ENCODE peak calls at places on chromosome 16, in four cellular contexts. One of them, this sample, is unnamed.

GRCh38 chr16:20774703-20775362 is 11.0 kb downstream of the ACSM3 start:
- DNase-seq in RWPE1: peak; percentile 57
- DNase-seq in astrocyte: peak; percentile 25
- DNase-seq in lung: peak; percentile 84
- DNase-seq in this sample: peak; percentile 86

GRCh38 chr16:61611847-61612491 is 424.3 kb downstream of the CDH8 start:
- DNase-seq in RWPE1: no peak
- DNase-seq in lung: no peak
- DNase-seq in astrocyte: no peak
- DNase-seq in this sample: no peak

GRCh38 chr16:85265789-85266188 is 153.5 kb upstream of the CIBAR2 start:
- DNase-seq in lung: no peak
- DNase-seq in astrocyte: no peak
- DNase-seq in RWPE1: no peak
- DNase-seq in this sample: no peak

GRCh38 chr16:20866161-20866772 is 33.9 kb downstream of the DCUN1D3 start:
- DNase-seq in astrocyte: peak; percentile 87
- DNase-seq in lung: no peak
- DNase-seq in RWPE1: peak; percentile 88
- DNase-seq in this sample: peak; percentile 38

GRCh38 chr16:53523971-53524548 is 21.1 kb upstream of the AKTIP start:
- DNase-seq in RWPE1: no peak
- DNase-seq in lung: no peak
- DNase-seq in astrocyte: no peak
- DNase-seq in this sample: peak; percentile 62

GRCh38 chr16:86215979-86216585 is 294.2 kb upstream of the FOXF1 start:
- DNase-seq in astrocyte: no peak
- DNase-seq in lung: no peak
- DNase-seq in RWPE1: no peak
- DNase-seq in this sample: no peak

GRCh38 chr16:28264656-28265055 is 27.7 kb upstream of the SBK1 start:
- DNase-seq in lung: peak; percentile 52
- DNase-seq in astrocyte: no peak
- DNase-seq in RWPE1: peak; percentile 15
- DNase-seq in this sample: no peak

GRCh38 chr16:50469121-50469743 is 79.0 kb upstream of the NKD1 start:
- DNase-seq in RWPE1: no peak
- DNase-seq in astrocyte: no peak
- DNase-seq in lung: no peak
- DNase-seq in this sample: no peak

GRCh38 chr16:64989050-64989449 is 132.8 kb downstream of the CDH11 start:
- DNase-seq in lung: no peak
- DNase-seq in RWPE1: no peak
- DNase-seq in astrocyte: no peak
- DNase-seq in this sample: no peak

GRCh38 chr16:2038359-2039285 is 9.0 kb downstream of the NTHL1 start:
- DNase-seq in RWPE1: no peak
- DNase-seq in lung: no peak
- DNase-seq in astrocyte: no peak
- DNase-seq in this sample: no peak
- H3K27ac ChIP-seq in RWPE1: peak overlapping the region; percentile 78
- H3K27ac ChIP-seq in lung: peak overlapping the region; percentile 70
- H3K27ac ChIP-seq in astrocyte: peak overlapping the region; percentile 41
- H3K27ac ChIP-seq in this sample: peak overlapping the region; percentile 39

DNA sequence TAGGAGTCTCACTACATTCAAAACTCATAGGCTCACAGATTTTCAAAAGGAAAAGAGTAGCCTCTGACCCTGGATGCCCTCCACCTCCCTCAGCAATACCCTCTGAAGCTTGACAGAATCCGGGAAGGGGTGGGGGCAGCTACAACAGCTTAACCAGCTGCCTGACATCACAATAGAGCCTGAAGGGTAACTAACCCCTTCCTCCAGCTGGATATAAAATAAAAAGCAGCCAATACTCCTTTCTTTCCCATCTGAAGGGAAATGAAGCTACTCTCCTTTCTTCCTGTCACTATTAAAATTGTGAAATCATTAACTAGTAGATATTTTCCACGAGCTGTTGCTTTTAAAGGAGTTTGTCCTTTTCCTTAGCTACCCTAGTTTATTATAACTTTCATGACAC is 24.0 kb downstream of the USP31 start:
- DNase-seq in lung: no peak
- DNase-seq in astrocyte: no peak
- DNase-seq in RWPE1: no peak
- DNase-seq in this sample: no peak
- H3K27ac ChIP-seq in lung: peak overlapping the region; percentile 72
- H3K27ac ChIP-seq in astrocyte: no peak overlapping the region
- H3K27ac ChIP-seq in RWPE1: no peak overlapping the region
- H3K27ac ChIP-seq in this sample: no peak overlapping the region

GRCh38 chr16:2973605-2974318 is 4.6 kb downstream of the PAQR4 start:
- DNase-seq in lung: no peak
- DNase-seq in RWPE1: no peak
- DNase-seq in astrocyte: no peak
- DNase-seq in this sample: no peak
- H3K27ac ChIP-seq in lung: no peak overlapping the region
- H3K27ac ChIP-seq in RWPE1: peak overlapping the region; percentile 84
- H3K27ac ChIP-seq in astrocyte: no peak overlapping the region
- H3K27ac ChIP-seq in this sample: no peak overlapping the region

DNA sequence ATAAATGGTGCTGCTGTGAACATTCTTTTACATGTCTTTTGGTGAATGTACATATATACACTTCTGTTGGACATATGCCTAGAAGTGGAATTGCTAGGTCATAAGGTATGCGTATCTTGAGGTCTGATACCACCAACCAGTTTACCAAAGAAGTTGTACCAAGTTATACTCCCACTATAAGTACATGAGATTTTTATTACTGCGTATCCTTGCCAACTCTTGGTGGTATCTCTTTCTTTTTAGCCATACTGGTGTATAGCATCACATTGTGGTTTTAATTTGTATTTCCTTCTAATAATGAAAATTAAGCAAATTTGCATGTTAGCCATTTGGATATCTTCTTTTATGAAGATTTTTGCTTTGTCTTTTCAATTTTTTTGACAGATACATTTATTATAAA is 80.5 kb downstream of the ATF7IP2 start:
- DNase-seq in RWPE1: no peak
- DNase-seq in astrocyte: no peak
- DNase-seq in lung: no peak
- DNase-seq in this sample: no peak
- H3K27ac ChIP-seq in RWPE1: no peak overlapping the region
- H3K27ac ChIP-seq in astrocyte: no peak overlapping the region
- H3K27ac ChIP-seq in lung: no peak overlapping the region
- H3K27ac ChIP-seq in this sample: no peak overlapping the region

GRCh38 chr16:81591538-81591870 is 146.9 kb downstream of the CMIP start:
- DNase-seq in astrocyte: no peak
- DNase-seq in RWPE1: no peak
- DNase-seq in lung: no peak
- DNase-seq in this sample: no peak

GRCh38 chr16:81589975-81590650 is 145.5 kb downstream of the CMIP start:
- DNase-seq in RWPE1: no peak
- DNase-seq in lung: no peak
- DNase-seq in astrocyte: no peak
- DNase-seq in this sample: no peak

GRCh38 chr16:81592353-81592866 is 147.8 kb downstream of the CMIP start:
- DNase-seq in lung: no peak
- DNase-seq in RWPE1: no peak
- DNase-seq in astrocyte: no peak
- DNase-seq in this sample: no peak

GRCh38 chr16:81588326-81589081 is 143.9 kb downstream of the CMIP start:
- DNase-seq in astrocyte: no peak
- DNase-seq in lung: no peak
- DNase-seq in RWPE1: no peak
- DNase-seq in this sample: no peak

DNA sequence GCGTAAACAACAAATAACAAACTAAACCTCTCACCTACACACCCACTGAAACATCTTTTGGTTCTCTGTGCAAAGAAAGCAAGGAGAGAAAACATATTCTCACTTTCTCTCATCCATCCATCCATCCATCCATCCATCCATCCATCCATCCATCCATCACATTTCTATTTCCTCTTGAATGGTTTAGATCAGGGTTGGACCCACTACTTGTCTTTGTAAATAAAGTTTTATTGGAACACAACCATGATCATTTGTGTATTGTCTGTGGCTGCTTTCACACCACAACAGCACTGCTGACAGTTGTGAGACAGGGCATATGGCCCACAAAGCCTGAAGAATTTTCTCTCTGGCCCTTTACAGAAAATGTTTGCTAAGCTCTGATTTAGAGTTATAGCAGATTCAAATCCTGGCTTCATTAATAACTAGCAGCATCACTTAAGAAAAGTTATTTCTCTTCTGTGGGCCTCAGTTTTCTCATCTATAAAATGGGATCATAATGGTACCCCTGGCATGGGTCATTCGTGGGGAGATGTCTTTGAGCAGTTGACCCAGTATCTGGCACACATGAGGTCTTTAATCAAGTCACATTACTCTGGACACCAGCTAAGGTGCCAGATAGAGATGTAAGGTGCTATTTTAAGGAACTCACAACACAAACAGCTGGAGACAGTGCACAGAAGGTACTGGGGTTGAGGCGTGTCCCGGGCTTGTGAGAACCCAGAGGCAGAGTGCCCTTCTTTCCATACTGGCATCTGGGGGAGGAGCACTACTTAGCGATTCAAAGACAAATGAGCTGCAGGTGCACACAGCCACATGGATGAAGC is 146.3 kb downstream of the CMIP start:
- DNase-seq in astrocyte: no peak
- DNase-seq in RWPE1: no peak
- DNase-seq in lung: no peak
- DNase-seq in this sample: no peak
- H3K27ac ChIP-seq in astrocyte: no peak overlapping the region
- H3K27ac ChIP-seq in RWPE1: peak overlapping the region; percentile 32
- H3K27ac ChIP-seq in lung: no peak overlapping the region
- H3K27ac ChIP-seq in this sample: no peak overlapping the region

GRCh38 chr16:57001026-57001669 is 11.8 kb downstream of the NLRC5 start:
- DNase-seq in astrocyte: no peak
- DNase-seq in lung: no peak
- DNase-seq in RWPE1: no peak
- DNase-seq in this sample: no peak
- H3K27ac ChIP-seq in astrocyte: peak overlapping the region; percentile 99
- H3K27ac ChIP-seq in lung: peak overlapping the region; percentile 94
- H3K27ac ChIP-seq in RWPE1: peak overlapping the region; percentile 51
- H3K27ac ChIP-seq in this sample: no peak overlapping the region

GRCh38 chr16:11056090-11056988 is 112.0 kb downstream of the CLEC16A start:
- DNase-seq in RWPE1: no peak
- DNase-seq in astrocyte: no peak
- DNase-seq in lung: no peak
- DNase-seq in this sample: no peak

GRCh38 chr16:11057696-11058345 is 113.5 kb downstream of the CLEC16A start:
- DNase-seq in lung: no peak
- DNase-seq in astrocyte: no peak
- DNase-seq in RWPE1: no peak
- DNase-seq in this sample: no peak

GRCh38 chr16:11059588-11059987 is 115.2 kb downstream of the CLEC16A start:
- DNase-seq in astrocyte: no peak
- DNase-seq in lung: no peak
- DNase-seq in RWPE1: no peak
- DNase-seq in this sample: no peak

GRCh38 chr16:11058820-11059219 is 114.5 kb downstream of the CLEC16A start:
- DNase-seq in astrocyte: no peak
- DNase-seq in lung: peak; percentile 70
- DNase-seq in RWPE1: no peak
- DNase-seq in this sample: no peak

DNA sequence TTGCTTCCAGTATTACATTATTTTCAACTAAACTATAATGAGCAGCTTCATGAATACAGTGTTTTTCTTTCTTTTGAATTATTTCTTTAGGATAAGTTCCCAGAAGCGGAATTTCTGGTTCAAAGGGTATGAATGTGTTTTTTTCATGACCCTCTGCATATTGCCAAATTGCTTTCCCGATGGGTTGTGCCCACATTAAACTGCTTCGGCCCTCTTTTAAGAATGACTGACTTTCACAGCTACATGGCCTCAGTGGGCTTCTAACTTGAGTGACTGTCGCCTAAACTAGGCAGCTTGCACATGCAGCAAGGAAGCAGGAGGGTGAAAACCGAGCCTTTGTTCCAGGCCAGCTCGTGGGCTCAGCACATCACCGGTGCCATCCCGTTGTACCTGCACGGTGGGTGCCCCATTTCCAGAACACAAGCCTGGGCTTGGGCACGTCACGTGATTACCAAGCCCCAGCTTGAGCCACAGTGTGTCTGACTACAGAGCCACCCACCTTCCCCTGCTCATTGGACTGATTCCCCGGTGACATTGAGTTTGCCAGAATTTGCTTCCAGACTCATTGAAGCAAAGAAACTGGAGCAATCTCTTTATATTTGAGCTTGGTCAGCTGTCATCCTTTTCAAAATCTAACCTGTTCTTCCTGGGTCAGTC is 112.8 kb downstream of the CLEC16A start:
- DNase-seq in RWPE1: no peak
- DNase-seq in astrocyte: no peak
- DNase-seq in lung: no peak
- DNase-seq in this sample: no peak
- H3K27ac ChIP-seq in RWPE1: peak overlapping the region; percentile 38
- H3K27ac ChIP-seq in astrocyte: no peak overlapping the region
- H3K27ac ChIP-seq in lung: no peak overlapping the region
- H3K27ac ChIP-seq in this sample: no peak overlapping the region

GRCh38 chr16:66964049-66964448 is 3.0 kb downstream of the CES3 start:
- DNase-seq in lung: no peak
- DNase-seq in RWPE1: no peak
- DNase-seq in astrocyte: no peak
- DNase-seq in this sample: no peak
- H3K27ac ChIP-seq in lung: no peak overlapping the region
- H3K27ac ChIP-seq in RWPE1: no peak overlapping the region
- H3K27ac ChIP-seq in astrocyte: no peak overlapping the region
- H3K27ac ChIP-seq in this sample: no peak overlapping the region

DNA sequence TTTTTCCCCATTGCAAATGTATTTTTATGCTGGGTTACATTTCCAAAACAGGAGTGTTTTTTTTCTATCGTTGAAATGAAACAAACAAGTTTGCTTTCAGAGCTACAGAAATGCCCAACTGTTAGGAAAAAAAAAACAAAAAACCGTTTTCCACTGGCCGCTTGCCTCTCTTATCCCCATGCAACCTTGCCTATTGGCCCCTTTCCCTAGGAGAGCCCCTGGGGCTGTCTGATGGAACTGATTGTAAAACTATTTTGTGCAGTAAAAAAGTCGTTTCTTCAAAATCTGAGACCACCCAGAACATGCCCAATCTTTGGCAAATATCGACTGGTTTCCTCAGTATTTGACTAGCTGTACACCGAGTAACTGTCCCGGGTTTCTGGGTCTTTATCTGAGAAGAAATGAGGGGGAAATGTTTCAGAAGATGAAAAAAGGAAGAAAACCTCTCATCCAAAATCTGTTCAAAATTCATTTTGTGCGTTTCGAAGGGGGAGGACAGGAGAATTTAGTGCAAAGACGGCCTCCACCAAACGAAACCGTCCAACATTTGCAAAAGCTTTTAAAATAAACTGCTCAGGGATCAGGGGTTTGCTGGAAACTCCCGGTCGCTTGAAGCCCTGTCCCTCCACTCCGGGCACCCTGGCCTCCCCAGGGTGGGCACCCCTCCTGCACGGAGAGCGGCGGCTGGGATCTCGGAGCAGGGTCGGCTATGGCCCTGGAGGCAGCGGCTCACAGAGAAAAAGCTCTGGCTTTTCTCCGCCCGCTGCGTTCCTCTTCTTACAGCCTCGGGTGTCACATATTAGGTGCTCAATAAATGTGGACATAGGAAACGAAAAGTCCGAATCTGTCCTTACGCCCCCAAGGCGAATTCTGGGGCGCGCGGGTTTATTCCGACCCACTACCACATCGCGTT is 1.0 kb upstream of the GNAO1 start:
- DNase-seq in astrocyte: no peak
- DNase-seq in lung: no peak
- DNase-seq in RWPE1: no peak
- DNase-seq in this sample: no peak
- H3K27ac ChIP-seq in astrocyte: no peak overlapping the region
- H3K27ac ChIP-seq in lung: peak overlapping the region; percentile 80
- H3K27ac ChIP-seq in RWPE1: no peak overlapping the region
- H3K27ac ChIP-seq in this sample: peak overlapping the region; percentile 58